ENCODE peak calls at places on chromosomes 7 and 10, in six cellular contexts. Y is uterus, J is IMR-90, B is A549, T is lower lobe of right lung, X is PC-3. Z is an unnamed sample.

GRCh38 chr7:123916240-123916724 is 8.8 kb upstream of the SPAM1 start:
- DNase-seq in Y (no peak), J (peak; percentile 0), B (peak; percentile 23), T (no peak), X (peak; percentile 51), Z (peak; percentile 43)

GRCh38 chr7:159231017-159231416 is 86.3 kb upstream of the VIPR2 start:
- DNase-seq in Y (no peak), J (no peak), B (no peak), T (no peak), X (no peak), Z (no peak)

GRCh38 chr10:119546009-119546408 is 3.5 kb upstream of the RGS10 start:
- DNase-seq in Y (no peak), J (peak; percentile 27), B (no peak), T (no peak), X (no peak), Z (peak; percentile 52)

GRCh38 chr7:139618482-139619366 is 95.2 kb downstream of the CLEC2L start:
- DNase-seq in Y (peak; percentile 31), J (peak; percentile 41), B (peak; percentile 57), T (no peak), X (peak; percentile 60), Z (peak; percentile 70)

GRCh38 chr10:47237316-47238260 is 62.4 kb upstream of the GDF10 start:
- DNase-seq in Y (no peak), J (no peak), B (no peak), T (no peak), X (no peak), Z (no peak)

GRCh38 chr10:91745086-91745831 is 53.0 kb upstream of the TNKS2 start:
- DNase-seq in Y (no peak), J (no peak), B (peak; percentile 72), T (no peak), X (peak; percentile 73), Z (no peak)

GRCh38 chr10:70448236-70448635 is 6.8 kb upstream of the NODAL start:
- DNase-seq in Y (no peak), J (no peak), B (no peak), T (no peak), X (no peak), Z (no peak)

GRCh38 chr7:92116949-92117348 is 17.3 kb downstream of the CYP51A1 start:
- DNase-seq in Y (no peak), J (no peak), B (no peak), T (no peak), X (no peak), Z (no peak)

GRCh38 chr10:48807786-48808185 is 123.1 kb downstream of the WDFY4 start:
- DNase-seq in Y (no peak), J (no peak), B (no peak), T (no peak), X (no peak), Z (no peak)

DNA sequence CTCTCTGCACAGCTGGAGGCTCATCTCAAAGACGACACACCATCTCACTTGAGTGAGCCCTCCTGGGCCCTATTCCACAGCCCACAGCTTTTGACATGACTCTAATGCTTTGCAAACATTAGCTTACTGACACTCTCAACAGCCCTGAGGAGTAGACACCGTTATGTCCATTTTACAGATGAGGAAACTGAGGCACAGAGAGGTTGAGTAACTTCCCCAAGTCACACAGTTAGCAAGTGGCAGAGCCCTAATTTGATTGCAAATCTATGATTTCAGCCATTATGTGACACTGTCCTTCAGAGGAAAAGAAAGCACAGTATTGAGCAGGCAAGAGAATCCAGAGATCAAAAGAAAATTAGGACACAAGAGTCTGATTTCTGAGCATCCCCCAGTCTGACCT is 16.0 kb downstream of the SLC25A13 start:
- DNase-seq in Y (no peak), J (no peak), B (no peak), T (no peak), X (no peak), Z (no peak)
- H3K4me1 ChIP-seq in Y (peaks cover 4% of the 10 kb centered on the region), J (peaks cover 11% of the 10 kb centered on the region), B (peaks cover 17% of the 10 kb centered on the region), T (peaks cover 57% of the 10 kb centered on the region), X (peaks cover 40% of the 10 kb centered on the region), Z (peaks cover 34% of the 10 kb centered on the region)

GRCh38 chr10:109922976-109923921 is at the start of gene XPNPEP1:
- DNase-seq in Y (peak; percentile 86), J (peak; percentile 83), B (peak; percentile 81), T (peak; percentile 94), X (peak; percentile 76), Z (peak; percentile 95)

GRCh38 chr10:109924947-109925620 is 1.8 kb upstream of the XPNPEP1 start:
- DNase-seq in Y (no peak), J (no peak), B (no peak), T (no peak), X (no peak), Z (no peak)

GRCh38 chr10:109926141-109926745 is 2.9 kb upstream of the XPNPEP1 start:
- DNase-seq in Y (no peak), J (no peak), B (no peak), T (no peak), X (no peak), Z (no peak)

GRCh38 chr10:109922353-109922975 is 847 bp downstream of the XPNPEP1 start:
- DNase-seq in Y (no peak), J (no peak), B (no peak), T (no peak), X (no peak), Z (no peak)

DNA sequence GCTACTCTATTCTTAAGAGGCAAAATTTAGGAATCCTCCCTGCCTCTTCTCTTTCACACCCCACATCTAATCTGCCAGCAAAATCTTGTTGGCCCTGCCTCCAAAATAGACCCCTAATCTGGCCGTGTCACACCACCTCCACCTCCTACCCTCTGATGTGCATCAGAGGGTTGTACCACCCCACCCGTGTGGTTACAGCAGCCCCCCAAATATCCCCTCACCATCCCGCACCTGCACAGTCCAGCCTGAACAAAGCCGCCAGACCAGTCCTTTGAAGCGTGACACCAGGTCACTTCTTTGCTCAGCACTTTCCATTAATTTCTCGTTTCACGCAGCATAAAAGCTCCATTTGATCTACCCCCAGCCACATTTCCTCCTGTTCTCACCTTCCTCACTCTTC is 789 bp upstream of the XPNPEP1 start:
- DNase-seq in Y (no peak), J (no peak), B (no peak), T (no peak), X (no peak), Z (no peak)
- H3K4me3 ChIP-seq in Y (peak overlapping the region; percentile 41), J (no peak overlapping the region), B (no peak overlapping the region), T (peak overlapping the region; percentile 89), X (no peak overlapping the region), Z (peak overlapping the region; percentile 94)

DNA sequence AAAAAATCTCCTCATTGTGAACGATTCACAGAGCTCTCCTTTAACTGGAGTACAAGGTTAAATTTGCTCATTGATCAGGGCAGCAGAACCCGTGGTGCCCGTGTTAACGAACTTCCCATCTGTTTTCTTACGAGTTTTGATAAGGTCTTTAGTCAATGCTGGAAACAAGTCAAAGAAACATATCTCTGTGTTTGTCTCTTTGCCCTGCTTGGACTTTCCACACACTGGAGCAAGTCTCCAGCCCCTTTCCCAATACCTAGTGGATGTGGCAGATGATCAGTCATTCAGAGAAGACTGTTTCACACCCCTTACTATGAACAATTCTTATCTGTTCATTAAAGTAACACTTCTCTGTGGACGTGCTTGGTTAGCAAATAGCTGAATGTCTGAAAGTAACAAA is 121.3 kb downstream of the ARID5B start:
- DNase-seq in Y (no peak), J (no peak), B (no peak), T (no peak), X (no peak), Z (no peak)
- H3K4me1 ChIP-seq in Y (peaks cover 4% of the 10 kb centered on the region), J (peaks cover 34% of the 10 kb centered on the region), B (no peaks in the 10 kb centered on the region), T (peaks cover 23% of the 10 kb centered on the region), X (peaks cover 53% of the 10 kb centered on the region), Z (peaks cover 79% of the 10 kb centered on the region)

GRCh38 chr10:8768341-8768740 is 713.9 kb downstream of the GATA3 start:
- DNase-seq in Y (no peak), J (no peak), B (no peak), T (no peak), X (no peak), Z (no peak)
- H3K4me3 ChIP-seq in Y (no peak overlapping the region), J (no peak overlapping the region), B (no peak overlapping the region), T (no peak overlapping the region), X (no peak overlapping the region), Z (no peak overlapping the region)

GRCh38 chr10:124150189-124150806 is 56.9 kb upstream of the CHST15 start:
- DNase-seq in Y (no peak), J (no peak), B (no peak), T (no peak), X (no peak), Z (no peak)
- H3K4me1 ChIP-seq in Y (no peaks in the 10 kb centered on the region), J (peaks cover 4% of the 10 kb centered on the region), B (peaks cover 26% of the 10 kb centered on the region), T (peaks cover 26% of the 10 kb centered on the region), X (peaks cover 25% of the 10 kb centered on the region), Z (peaks cover 39% of the 10 kb centered on the region)

GRCh38 chr10:3220853-3221252 is 48.3 kb upstream of the PITRM1 start:
- DNase-seq in Y (no peak), J (peak; percentile 88), B (no peak), T (no peak), X (peak; percentile 53), Z (no peak)

GRCh38 chr10:3217853-3218252 is 45.3 kb upstream of the PITRM1 start:
- DNase-seq in Y (no peak), J (no peak), B (no peak), T (no peak), X (no peak), Z (no peak)

GRCh38 chr10:3225589-3225988 is 53.0 kb upstream of the PITRM1 start:
- DNase-seq in Y (no peak), J (peak; percentile 69), B (peak; percentile 60), T (no peak), X (peak; percentile 15), Z (peak; percentile 47)

GRCh38 chr10:3224241-3224640 is 51.7 kb upstream of the PITRM1 start:
- DNase-seq in Y (no peak), J (no peak), B (no peak), T (no peak), X (no peak), Z (no peak)

DNA sequence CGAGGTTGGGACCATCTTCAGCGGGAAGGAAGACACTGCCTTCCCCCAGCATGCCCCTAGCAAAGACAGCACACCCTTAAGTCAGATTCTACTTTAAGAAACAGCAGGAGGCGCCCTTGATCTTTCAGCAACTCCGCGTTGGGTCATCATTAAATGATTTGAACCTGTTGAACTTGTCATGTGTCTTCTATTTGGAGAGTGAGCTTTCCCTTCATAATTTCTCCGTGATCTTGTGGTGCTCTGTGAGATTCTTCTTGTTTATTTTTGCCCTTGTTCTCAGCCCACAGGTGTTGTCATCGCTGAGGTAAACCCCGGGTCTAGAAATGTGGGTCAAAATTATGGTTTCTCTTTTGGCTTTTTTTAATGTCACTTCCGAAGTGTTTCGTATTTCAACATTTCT is 49.5 kb upstream of the PITRM1 start:
- DNase-seq in Y (no peak), J (no peak), B (peak; percentile 41), T (no peak), X (no peak), Z (peak; percentile 47)
- H3K4me3 ChIP-seq in Y (no peak overlapping the region), J (no peak overlapping the region), B (no peak overlapping the region), T (no peak overlapping the region), X (no peak overlapping the region), Z (no peak overlapping the region)

GRCh38 chr7:94877731-94878670 is 29.4 kb upstream of the PPP1R9A start:
- DNase-seq in Y (no peak), J (no peak), B (no peak), T (no peak), X (peak; percentile 5), Z (no peak)

GRCh38 chr7:94888542-94888941 is 18.9 kb upstream of the PPP1R9A start:
- DNase-seq in Y (no peak), J (no peak), B (peak; percentile 47), T (no peak), X (peak; percentile 29), Z (no peak)

GRCh38 chr7:94883676-94884075 is 23.7 kb upstream of the PPP1R9A start:
- DNase-seq in Y (no peak), J (no peak), B (no peak), T (no peak), X (no peak), Z (no peak)

GRCh38 chr7:94882891-94883290 is 24.5 kb upstream of the PPP1R9A start:
- DNase-seq in Y (no peak), J (no peak), B (no peak), T (no peak), X (peak; percentile 56), Z (no peak)
- H3K4me1 ChIP-seq in Y (no peaks in the 10 kb centered on the region), J (no peaks in the 10 kb centered on the region), B (no peaks in the 10 kb centered on the region), T (no peaks in the 10 kb centered on the region), X (peaks cover 5% of the 10 kb centered on the region), Z (no peaks in the 10 kb centered on the region)